ENCODE peak calls at places on chromosomes 16 and 17, in four cellular contexts. S, N, Q and O are unnamed samples.
A peak's percentile ranks its signal among the peaks of the same experiment; 100 is the strongest.

GRCh38 chr16:9929313-9929712 is 252.9 kb downstream of the GRIN2A start:
- DNase-seq in S (no peak), N (no peak), Q (no peak), O (no peak)

GRCh38 chr17:17702821-17703607 is 21.8 kb downstream of the RAI1 start:
- DNase-seq in S (no peak), N (no peak), Q (no peak), O (no peak)

GRCh38 chr16:69482410-69482951 is 58.1 kb downstream of the CYB5B start:
- DNase-seq in S (no peak), N (no peak), Q (peak; percentile 59), O (no peak)

GRCh38 chr17:39800540-39800939 is 62.8 kb downstream of the GRB7 start:
- DNase-seq in S (peak; percentile 29), N (peak; percentile 17), Q (no peak), O (no peak)

GRCh38 chr17:58136669-58137279 is 11.4 kb upstream of the OR4D1 start:
- DNase-seq in S (no peak), N (no peak), Q (no peak), O (no peak)

GRCh38 chr16:70544548-70544947 is 20.9 kb downstream of the SF3B3 start:
- DNase-seq in S (no peak), N (no peak), Q (no peak), O (no peak)

GRCh38 chr17:75487351-75488070 is 27.8 kb downstream of the CASKIN2 start:
- DNase-seq in S (peak; percentile 13), N (peak; percentile 59), Q (no peak), O (no peak)

GRCh38 chr16:86565644-86566511 is 751 bp upstream of the FOXC2 start:
- DNase-seq in S (no peak), N (no peak), Q (no peak), O (no peak)

GRCh38 chr17:40351185-40352043 is 13.1 kb downstream of the GJD3 start:
- DNase-seq in S (no peak), N (no peak), Q (no peak), O (no peak)

GRCh38 chr17:78529871-78530670 is 47.1 kb downstream of the DNAH17 start:
- DNase-seq in S (no peak), N (peak; percentile 54), Q (peak; percentile 58), O (no peak)

GRCh38 chr17:50778471-50778870 is 11.2 kb upstream of the ANKRD40CL start:
- DNase-seq in S (no peak), N (no peak), Q (no peak), O (no peak)

GRCh38 chr17:29929006-29929543 is 953 bp downstream of the SSH2 start:
- DNase-seq in S (no peak), N (peak; percentile 56), Q (no peak), O (no peak)

GRCh38 chr16:49639739-49640388 is 216.0 kb downstream of the ZNF423 start:
- DNase-seq in S (no peak), N (no peak), Q (no peak), O (no peak)

GRCh38 chr16:54933281-54934150 is 2.9 kb downstream of the IRX5 start:
- DNase-seq in S (no peak), N (no peak), Q (no peak), O (no peak)

GRCh38 chr17:83096401-83097220 is 17.2 kb downstream of the METRNL start:
- DNase-seq in S (no peak), N (peak; percentile 61), Q (no peak), O (no peak)

GRCh38 chr16:89873109-89873821 is at the start of gene TCF25:
- DNase-seq in S (peak; percentile 84), N (peak; percentile 85), Q (peak; percentile 54), O (peak; percentile 46)

GRCh38 chr16:11621539-11621919 is 34.8 kb upstream of the LITAF start:
- DNase-seq in S (no peak), N (no peak), Q (no peak), O (no peak)

GRCh38 chr16:23362460-23363317 is 60.6 kb downstream of the SCNN1B start:
- DNase-seq in S (no peak), N (peak; percentile 94), Q (no peak), O (no peak)

GRCh38 chr17:58703137-58703846 is 10.9 kb downstream of the RAD51C start:
- DNase-seq in S (no peak), N (no peak), Q (no peak), O (no peak)

GRCh38 chr17:13088666-13089065 is 70.8 kb upstream of the ELAC2 start:
- DNase-seq in S (no peak), N (no peak), Q (no peak), O (no peak)

GRCh38 chr17:82520041-82520910 is 744 bp downstream of the FOXK2 start:
- DNase-seq in S (peak; percentile 25), N (no peak), Q (no peak), O (no peak)

GRCh38 chr17:82019905-82020873 is 2.5 kb downstream of the CENPX start:
- DNase-seq in S (peak; percentile 34), N (peak; percentile 70), Q (no peak), O (peak; percentile 19)

GRCh38 chr16:49598386-49599170 is 225.0 kb downstream of the C16orf78 start:
- DNase-seq in S (no peak), N (no peak), Q (no peak), O (no peak)

GRCh38 chr16:89048087-89048729 is 45.4 kb upstream of the ACSF3 start:
- DNase-seq in S (no peak), N (no peak), Q (no peak), O (no peak)

GRCh38 chr17:11720816-11721215 is 122.5 kb downstream of the DNAH9 start:
- DNase-seq in S (no peak), N (no peak), Q (no peak), O (no peak)

GRCh38 chr17:83178533-83179201 is 99.3 kb downstream of the METRNL start:
- DNase-seq in S (no peak), N (no peak), Q (peak; percentile 94), O (no peak)

GRCh38 chr16:1407749-1408148 is 6.8 kb downstream of the UNKL start:
- DNase-seq in S (no peak), N (no peak), Q (no peak), O (no peak)

GRCh38 chr17:76121932-76122383 is 18.4 kb upstream of the EXOC7 start:
- DNase-seq in S (no peak), N (no peak), Q (no peak), O (no peak)

GRCh38 chr17:40364906-40365305 is 369 bp upstream of the GJD3 start:
- DNase-seq in S (no peak), N (no peak), Q (no peak), O (no peak)

GRCh38 chr17:55264273-55264639 is 504 bp upstream of the HLF start:
- DNase-seq in S (no peak), N (no peak), Q (no peak), O (no peak)

GRCh38 chr17:74118504-74118903 is 85.0 kb upstream of the RPL38 start:
- DNase-seq in S (no peak), N (no peak), Q (no peak), O (no peak)

GRCh38 chr17:35447494-35447893 is 1.1 kb downstream of the SLFN13 start:
- DNase-seq in S (no peak), N (no peak), Q (no peak), O (no peak)

GRCh38 chr16:29761882-29762281 is 16.1 kb upstream of the C16orf54 start:
- DNase-seq in S (no peak), N (no peak), Q (no peak), O (peak; percentile 54)